ENCODE peak calls at places on chromosomes 7 and 10, in ten cellular contexts. W is fibroblast of mammary gland, N is astrocyte of the spinal cord, T is HFFc6, R is B cell, D is hepatocyte, K is tibial artery, B is vagina, U is cardiac fibroblast, L is MCF 10A. V is an unnamed sample.

GRCh38 chr7:69412331-69413146 is 185.7 kb upstream of the AUTS2 start:
- DNase-seq in W (peak; percentile 51), N (no peak), T (no peak), R (no peak), D (peak; percentile 87), K (peak; percentile 46), B (no peak), U (peak; percentile 1), L (peak; percentile 0), V (peak; percentile 58)

GRCh38 chr10:127527891-127528290 is 21.2 kb upstream of the NPS start:
- DNase-seq in W (no peak), N (no peak), T (no peak), R (no peak), D (no peak), K (no peak), B (no peak), U (no peak), L (no peak), V (no peak)

GRCh38 chr10:69215405-69216176 is 4.5 kb upstream of the HKDC1 start:
- DNase-seq in W (no peak), N (no peak), T (no peak), R (no peak), D (no peak), K (no peak), B (no peak), U (no peak), L (no peak), V (no peak)

GRCh38 chr7:156308976-156309620 is 331.5 kb upstream of the RNF32 start:
- DNase-seq in W (no peak), N (no peak), T (no peak), R (no peak), D (no peak), K (no peak), B (no peak), U (no peak), L (no peak), V (no peak)

GRCh38 chr7:77247206-77247850 is 47.7 kb upstream of the FGL2 start:
- DNase-seq in W (peak; percentile 82), N (peak; percentile 74), T (peak; percentile 55), R (peak; percentile 88), D (peak; percentile 82), K (peak; percentile 75), B (no peak), U (peak; percentile 88), L (peak; percentile 74), V (peak; percentile 69)

GRCh38 chr7:63968629-63969028 is 30.0 kb upstream of the ZNF722 start:
- DNase-seq in W (no peak), N (no peak), T (no peak), R (no peak), D (no peak), K (no peak), B (no peak), U (no peak), L (no peak), V (no peak)

GRCh38 chr7:80821781-80822180 is 97.1 kb downstream of the SEMA3C start:
- DNase-seq in W (no peak), N (no peak), T (no peak), R (no peak), D (peak; percentile 10), K (no peak), B (no peak), U (no peak), L (no peak), V (no peak)

GRCh38 chr10:89604200-89604599 is 40.8 kb downstream of the PANK1 start:
- DNase-seq in W (no peak), N (no peak), T (no peak), R (no peak), D (no peak), K (no peak), B (no peak), U (no peak), L (no peak), V (no peak)

GRCh38 chr7:151384776-151385625 is 24.8 kb downstream of the WDR86 start:
- DNase-seq in W (no peak), N (no peak), T (no peak), R (no peak), D (no peak), K (no peak), B (no peak), U (no peak), L (no peak), V (no peak)

GRCh38 chr7:5682889-5683670 is 98.4 kb downstream of the RNF216 start:
- DNase-seq in W (no peak), N (no peak), T (no peak), R (no peak), D (no peak), K (no peak), B (no peak), U (no peak), L (no peak), V (no peak)

GRCh38 chr10:98047009-98047741 is 16.8 kb upstream of the CRTAC1 start:
- DNase-seq in W (no peak), N (no peak), T (no peak), R (no peak), D (no peak), K (no peak), B (no peak), U (no peak), L (no peak), V (no peak)

GRCh38 chr10:113666682-113667252 is 2.9 kb upstream of the NRAP start:
- DNase-seq in W (peak; percentile 33), N (peak; percentile 27), T (peak; percentile 22), R (no peak), D (no peak), K (no peak), B (no peak), U (peak; percentile 42), L (no peak), V (peak; percentile 57)

GRCh38 chr10:85266808-85267207 is 938.4 kb downstream of the CCSER2 start:
- DNase-seq in W (no peak), N (no peak), T (no peak), R (no peak), D (no peak), K (no peak), B (no peak), U (no peak), L (no peak), V (no peak)

GRCh38 chr7:149003560-149004305 is 24.6 kb downstream of the PDIA4 start:
- DNase-seq in W (no peak), N (no peak), T (no peak), R (no peak), D (no peak), K (no peak), B (no peak), U (no peak), L (no peak), V (no peak)

GRCh38 chr7:155009570-155010157 is 6.7 kb upstream of the PAXIP1 start:
- DNase-seq in W (peak; percentile 5), N (no peak), T (no peak), R (no peak), D (no peak), K (no peak), B (no peak), U (peak; percentile 19), L (peak; percentile 21), V (no peak)

GRCh38 chr7:47383696-47384445 is 198.0 kb downstream of the TNS3 start:
- DNase-seq in W (no peak), N (no peak), T (no peak), R (no peak), D (no peak), K (no peak), B (no peak), U (no peak), L (no peak), V (no peak)
- TF ChIP-seq CTCF in W (no peak), N (no peak), T (no peak), R (no peak), D (no peak), K (no peak), B (no peak), U (no peak), L (no peak), V (no peak)

GRCh38 chr7:79236352-79237028 is 217.0 kb downstream of the MAGI2 start:
- DNase-seq in W (no peak), N (no peak), T (no peak), R (no peak), D (no peak), K (no peak), B (no peak), U (no peak), L (no peak), V (no peak)
- TF ChIP-seq CTCF in W (no peak), N (no peak), T (no peak), R (no peak), D (no peak), K (no peak), B (no peak), U (no peak), L (no peak), V (no peak)

GRCh38 chr10:86389441-86390193 is 23.0 kb upstream of the GRID1 start:
- DNase-seq in W (no peak), N (no peak), T (no peak), R (peak; percentile 35), D (peak; percentile 81), K (no peak), B (no peak), U (no peak), L (no peak), V (peak; percentile 88)

GRCh38 chr10:86385806-86386205 is 19.2 kb upstream of the GRID1 start:
- DNase-seq in W (no peak), N (no peak), T (no peak), R (peak; percentile 29), D (no peak), K (no peak), B (no peak), U (no peak), L (peak; percentile 27), V (no peak)

GRCh38 chr10:86388119-86388704 is 21.6 kb upstream of the GRID1 start:
- DNase-seq in W (no peak), N (no peak), T (no peak), R (no peak), D (no peak), K (no peak), B (no peak), U (no peak), L (no peak), V (no peak)

GRCh38 chr10:86390337-86391120 is 23.9 kb upstream of the GRID1 start:
- DNase-seq in W (no peak), N (no peak), T (no peak), R (no peak), D (no peak), K (no peak), B (no peak), U (no peak), L (peak; percentile 9), V (no peak)

GRCh38 chr10:86387221-86387794 is 20.7 kb upstream of the GRID1 start:
- DNase-seq in W (no peak), N (no peak), T (no peak), R (peak; percentile 18), D (no peak), K (no peak), B (no peak), U (no peak), L (no peak), V (no peak)
- TF ChIP-seq CTCF in W (peak; percentile 12), N (no peak), T (peak; percentile 43), R (no peak), D (no peak), K (no peak), B (no peak), U (no peak), L (no peak), V (no peak)

DNA sequence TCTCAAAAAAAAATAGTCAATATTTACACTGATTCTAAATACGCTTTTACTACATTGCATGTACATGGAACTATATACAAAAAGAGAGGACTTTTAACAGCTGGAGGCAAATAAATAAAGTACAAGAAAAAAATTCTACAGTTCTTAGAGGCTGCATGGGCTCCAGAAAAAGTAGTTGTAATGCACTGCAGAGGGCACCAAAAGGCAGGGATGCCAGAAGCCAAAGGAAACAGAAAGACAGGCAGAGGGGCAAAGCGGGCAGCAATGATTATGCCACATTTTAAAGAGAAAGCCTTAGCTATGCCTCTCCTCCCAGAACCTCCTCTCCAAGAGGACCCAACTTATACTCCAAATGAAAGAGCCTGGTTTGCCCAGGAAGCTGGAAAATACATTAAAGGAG is 11.6 kb upstream of the ADCK2 start:
- DNase-seq in W (no peak), N (no peak), T (no peak), R (no peak), D (no peak), K (no peak), B (no peak), U (no peak), L (no peak), V (no peak)
- TF ChIP-seq CTCF in W (no peak), N (peak; percentile 27), T (peak; percentile 50), R (no peak), D (peak; percentile 35), K (no peak), B (no peak), U (no peak), L (no peak), V (no peak)

V was measured in GM13976.